ENCODE peak calls at places on chromosome 5, in ten cellular contexts. I, A, K, F, N, D, P, H, S and V are unnamed samples.
A peak's percentile ranks its signal among the peaks of the same experiment; 100 is the strongest.

GRCh38 chr5:87649455-87649854 is 236.7 kb upstream of the CCNH start:
- DNase-seq in D (no peak), H (no peak), A (no peak), N (no peak), P (no peak), I (no peak), K (no peak), S (no peak), F (no peak), V (no peak)

GRCh38 chr5:2876183-2876582 is 124.7 kb upstream of the IRX2 start:
- DNase-seq in S (no peak), D (no peak), K (no peak), N (no peak), P (no peak), A (no peak), H (no peak), F (no peak), I (no peak), V (no peak)

GRCh38 chr5:34660444-34660843 is 4.3 kb downstream of the RAI14 start:
- DNase-seq in H (no peak), N (no peak), K (no peak), P (no peak), I (no peak), D (peak; percentile 83), F (no peak), A (no peak), S (no peak), V (no peak)

GRCh38 chr5:111973946-111974345 is 217.0 kb upstream of the NREP start:
- DNase-seq in N (no peak), A (no peak), H (no peak), S (no peak), D (no peak), I (no peak), F (no peak), K (no peak), P (no peak), V (no peak)

GRCh38 chr5:149005077-149005892 is 57.6 kb downstream of the SH3TC2 start:
- DNase-seq in F (no peak), H (peak; percentile 25), A (no peak), P (no peak), K (no peak), I (no peak), N (no peak), S (no peak), D (peak; percentile 68), V (no peak)

GRCh38 chr5:116939641-116940040 is 365.0 kb upstream of the SEMA6A start:
- DNase-seq in I (no peak), A (no peak), F (no peak), S (no peak), P (peak; percentile 26), H (no peak), N (no peak), K (no peak), D (no peak), V (no peak)

GRCh38 chr5:10546186-10546585 is 17.7 kb upstream of the ANKRD33B start:
- DNase-seq in P (no peak), D (no peak), F (no peak), K (no peak), H (no peak), I (no peak), A (no peak), N (no peak), S (no peak), V (no peak)

GRCh38 chr5:160506006-160507004 is 84.7 kb downstream of the PTTG1 start:
- DNase-seq in F (no peak), D (peak; percentile 65), A (peak; percentile 23), K (no peak), H (no peak), P (no peak), N (peak; percentile 20), I (peak; percentile 53), S (peak; percentile 64), V (no peak)

GRCh38 chr5:147455321-147455720 is 54.5 kb downstream of the DPYSL3 start:
- DNase-seq in F (no peak), I (no peak), D (peak; percentile 86), A (peak; percentile 61), P (no peak), N (no peak), H (no peak), K (no peak), S (no peak), V (peak; percentile 55)

GRCh38 chr5:79133657-79134451 is 22.2 kb downstream of the BHMT start:
- DNase-seq in P (peak; percentile 77), N (peak; percentile 34), S (peak; percentile 40), H (peak; percentile 72), I (peak; percentile 55), A (peak; percentile 84), F (peak; percentile 70), K (peak; percentile 53), D (peak; percentile 90), V (peak; percentile 23)

GRCh38 chr5:124235031-124235562 is 511.3 kb downstream of the ZNF608 start:
- DNase-seq in N (no peak), F (no peak), H (no peak), I (no peak), K (no peak), A (no peak), D (no peak), S (no peak), P (no peak), V (no peak)

GRCh38 chr5:66877843-66878242 is 281.6 kb downstream of the MAST4 start:
- DNase-seq in I (no peak), H (no peak), A (no peak), D (peak; percentile 51), N (no peak), P (no peak), F (no peak), K (no peak), S (no peak), V (no peak)

GRCh38 chr5:146825033-146825432 is 53.5 kb downstream of the PPP2R2B start:
- DNase-seq in S (no peak), A (peak; percentile 77), P (peak; percentile 85), N (peak; percentile 11), K (no peak), H (no peak), I (no peak), F (no peak), D (peak; percentile 51), V (no peak)

GRCh38 chr5:95631265-95631957 is 11.5 kb downstream of the GPR150 start:
- DNase-seq in D (peak; percentile 88), N (no peak), S (no peak), K (no peak), P (no peak), A (no peak), H (no peak), I (no peak), F (no peak), V (no peak)

GRCh38 chr5:168334161-168335094 is 43.0 kb downstream of the WWC1 start:
- DNase-seq in N (no peak), D (peak; percentile 41), I (no peak), H (no peak), K (no peak), P (peak; percentile 79), S (no peak), A (peak; percentile 88), F (no peak), V (no peak)

GRCh38 chr5:167790462-167791260 is 500.8 kb upstream of the WWC1 start:
- DNase-seq in K (no peak), D (peak; percentile 80), S (no peak), I (no peak), P (no peak), A (no peak), N (no peak), H (no peak), F (no peak), V (no peak)

GRCh38 chr5:124742521-124742920 is 3.9 kb downstream of the ZNF608 start:
- DNase-seq in K (no peak), H (no peak), S (no peak), P (no peak), N (no peak), I (no peak), F (no peak), D (no peak), A (no peak), V (no peak)

GRCh38 chr5:145445027-145445426 is 390.1 kb downstream of the PRELID2 start:
- DNase-seq in A (no peak), D (no peak), I (no peak), N (no peak), P (no peak), S (no peak), H (no peak), K (no peak), F (no peak), V (no peak)
- H3K27ac ChIP-seq in A (no peak overlapping the region), D (no peak overlapping the region), I (no peak overlapping the region), N (no peak overlapping the region), P (no peak overlapping the region), S (no peak overlapping the region), H (no peak overlapping the region), K (no peak overlapping the region), F (no peak overlapping the region), V (no peak overlapping the region)

DNA sequence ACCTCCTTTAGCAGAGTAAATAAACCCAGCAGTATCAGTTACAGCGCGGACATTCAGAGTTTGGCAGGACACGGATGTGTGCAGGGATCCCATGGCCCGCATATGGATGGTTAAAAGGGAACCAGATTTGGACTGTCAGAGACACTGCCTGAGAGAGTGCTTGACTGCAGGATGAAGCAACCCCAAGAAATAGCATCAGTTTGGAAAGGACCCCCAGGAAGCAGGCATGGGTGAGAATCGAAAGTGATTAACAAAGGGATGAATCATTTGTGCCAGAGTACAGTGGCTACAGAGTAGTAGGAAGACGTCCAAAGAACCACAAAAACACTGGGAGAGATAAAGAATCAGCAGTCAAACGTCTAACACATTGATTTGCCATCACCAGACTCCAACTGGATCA is 5.5 kb downstream of the C7 start:
- DNase-seq in S (no peak), A (no peak), F (no peak), N (no peak), I (no peak), K (no peak), P (no peak), H (no peak), D (peak; percentile 6), V (no peak)
- H3K27ac ChIP-seq in S (no peak overlapping the region), A (no peak overlapping the region), F (no peak overlapping the region), N (peak overlapping the region; percentile 46), I (peak overlapping the region; percentile 2), K (peak overlapping the region; percentile 47), P (no peak overlapping the region), H (no peak overlapping the region), D (no peak overlapping the region), V (no peak overlapping the region)

DNA sequence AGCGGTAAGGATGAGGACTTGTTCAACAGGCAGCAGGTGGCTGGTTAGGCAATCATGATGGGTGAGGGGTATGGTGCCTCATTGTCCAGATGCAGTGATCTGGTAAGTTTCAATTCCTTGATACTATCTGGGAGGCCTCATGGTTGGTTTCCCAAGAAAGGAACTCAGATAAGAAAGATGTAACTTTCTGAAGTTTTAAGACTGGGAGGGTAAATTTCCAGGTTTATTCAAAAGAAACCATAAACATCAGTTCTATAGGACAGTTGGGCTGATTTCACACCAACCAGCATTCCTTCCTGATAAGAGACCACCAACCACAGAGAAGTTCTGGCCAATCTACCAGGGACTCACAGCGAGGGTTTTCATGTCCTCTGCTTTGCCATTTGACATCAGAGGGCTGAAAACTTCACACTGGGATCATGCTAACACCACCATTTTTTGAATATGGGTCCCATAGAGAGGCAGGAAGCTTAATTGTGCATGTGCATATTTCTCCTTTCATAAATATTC is 773 bp upstream of the AGGF1 start:
- DNase-seq in N (no peak), F (no peak), D (no peak), S (no peak), P (no peak), K (no peak), H (no peak), A (no peak), I (no peak), V (no peak)
- H3K27ac ChIP-seq in N (peak overlapping the region; percentile 90), F (peak overlapping the region; percentile 90), D (no peak overlapping the region), S (peak overlapping the region; percentile 82), P (no peak overlapping the region), K (peak overlapping the region; percentile 96), H (no peak overlapping the region), A (no peak overlapping the region), I (peak overlapping the region; percentile 98), V (peak overlapping the region; percentile 86)

GRCh38 chr5:14153071-14153864 is 10.1 kb downstream of the TRIO start:
- DNase-seq in K (no peak), I (no peak), N (no peak), F (peak; percentile 45), S (no peak), D (no peak), H (no peak), P (no peak), A (no peak), V (no peak)
- H3K27ac ChIP-seq in K (peak overlapping the region; percentile 82), I (no peak overlapping the region), N (peak overlapping the region; percentile 80), F (peak overlapping the region; percentile 80), S (no peak overlapping the region), D (peak overlapping the region; percentile 94), H (peak overlapping the region; percentile 54), P (peak overlapping the region; percentile 80), A (no peak overlapping the region), V (peak overlapping the region; percentile 75)